ENCODE peak calls at places on chromosomes 6 and 20, in eight cellular contexts. B, F, C, S, R, A, L and W are unnamed samples.

GRCh38 chr6:28765978-28766351 is 157.8 kb downstream of the TRIM27 start:
- DNase-seq in B (no peak), F (no peak), C (no peak), S (no peak), R (no peak), A (peak; percentile 59), L (no peak), W (no peak)

GRCh38 chr6:8245736-8246135 is 143.4 kb upstream of the EEF1E1 start:
- DNase-seq in B (no peak), F (no peak), C (no peak), S (no peak), R (no peak), A (no peak), L (no peak), W (no peak)

GRCh38 chr6:7414811-7415210 is 25.2 kb downstream of the RIOK1 start:
- DNase-seq in B (no peak), F (no peak), C (no peak), S (no peak), R (no peak), A (peak; percentile 82), L (no peak), W (no peak)

GRCh38 chr6:154433477-154434241 is 76.8 kb downstream of the CNKSR3 start:
- DNase-seq in B (no peak), F (no peak), C (no peak), S (no peak), R (no peak), A (no peak), L (no peak), W (no peak)

GRCh38 chr6:138691595-138692057 is 81.9 kb upstream of the CCDC28A start:
- DNase-seq in B (peak; percentile 13), F (no peak), C (no peak), S (no peak), R (no peak), A (peak; percentile 61), L (no peak), W (no peak)

GRCh38 chr6:44560458-44561061 is 173.1 kb downstream of the CDC5L start:
- DNase-seq in B (no peak), F (no peak), C (no peak), S (no peak), R (no peak), A (no peak), L (no peak), W (no peak)

GRCh38 chr6:4543596-4543995 is 232.6 kb upstream of the CDYL start:
- DNase-seq in B (no peak), F (no peak), C (no peak), S (no peak), R (no peak), A (no peak), L (no peak), W (no peak)

GRCh38 chr20:24969203-24970029 is 20.3 kb downstream of the CST7 start:
- DNase-seq in B (no peak), F (no peak), C (no peak), S (no peak), R (no peak), A (no peak), L (no peak), W (no peak)

GRCh38 chr6:6840831-6841263 is 252.3 kb downstream of the LY86 start:
- DNase-seq in B (no peak), F (no peak), C (peak; percentile 36), S (no peak), R (no peak), A (no peak), L (no peak), W (no peak)

GRCh38 chr6:47144306-47144705 is 102.2 kb upstream of the ADGRF1 start:
- DNase-seq in B (no peak), F (no peak), C (no peak), S (no peak), R (no peak), A (no peak), L (no peak), W (no peak)

GRCh38 chr20:46060301-46060881 is 29.4 kb downstream of the NCOA5 start:
- DNase-seq in B (no peak), F (no peak), C (no peak), S (no peak), R (no peak), A (no peak), L (no peak), W (no peak)